ENCODE peak calls at places on chromosomes 7 and 10, in six cellular contexts. B, I, Y, V, O and G are unnamed samples.

GRCh38 chr7:155629171-155629570 is 15.3 kb upstream of the RBM33 start:
- DNase-seq in O (no peak), I (no peak), B (no peak), V (no peak), Y (no peak), G (no peak)

GRCh38 chr10:64863836-64864235 is 1342.6 kb downstream of the REEP3 start:
- DNase-seq in B (peak; percentile 33), V (no peak), Y (no peak), O (no peak), I (no peak), G (no peak)

GRCh38 chr10:21261705-21262285 is 263.7 kb downstream of the SKIDA1 start:
- DNase-seq in Y (no peak), I (no peak), B (no peak), O (no peak), V (no peak), G (no peak)

GRCh38 chr7:158123214-158123613 is 464.4 kb downstream of the PTPRN2 start:
- DNase-seq in B (no peak), V (no peak), I (no peak), O (no peak), Y (no peak), G (no peak)

GRCh38 chr7:120805636-120806388 is 52.1 kb downstream of the TSPAN12 start:
- DNase-seq in V (peak; percentile 61), B (peak; percentile 63), O (peak; percentile 37), I (peak; percentile 83), Y (peak; percentile 76), G (peak; percentile 31)

GRCh38 chr10:18566177-18566576 is 85.2 kb downstream of the NSUN6 start:
- DNase-seq in V (no peak), Y (no peak), B (no peak), O (no peak), I (no peak), G (no peak)

GRCh38 chr7:111763221-111763791 is 201.0 kb upstream of the IMMP2L start:
- DNase-seq in B (peak; percentile 47), O (no peak), Y (peak; percentile 38), I (peak; percentile 68), V (peak; percentile 71), G (no peak)

GRCh38 chr7:153381275-153382119 is 621.9 kb downstream of the ACTR3B start:
- DNase-seq in V (no peak), I (no peak), B (peak; percentile 65), Y (peak; percentile 67), O (peak; percentile 42), G (peak; percentile 25)

GRCh38 chr10:98474628-98475027 is 27.9 kb upstream of the HPS1 start:
- DNase-seq in Y (no peak), V (no peak), I (no peak), O (no peak), B (no peak), G (no peak)

GRCh38 chr10:78579995-78580394 is 488.8 kb upstream of the ZMIZ1 start:
- DNase-seq in I (no peak), O (no peak), Y (peak; percentile 24), B (no peak), V (no peak), G (no peak)

GRCh38 chr7:100719523-100720319 is 547 bp upstream of the EPO start:
- DNase-seq in Y (no peak), V (peak; percentile 51), B (no peak), I (peak; percentile 32), O (no peak), G (no peak)

GRCh38 chr7:96624954-96625353 is 84.7 kb downstream of the SEM1 start:
- DNase-seq in B (peak; percentile 32), Y (no peak), I (no peak), O (no peak), V (no peak), G (no peak)

GRCh38 chr10:52956451-52956850 is 183.9 kb upstream of the MBL2 start:
- DNase-seq in I (no peak), O (peak; percentile 52), B (no peak), Y (no peak), V (peak; percentile 20), G (no peak)

GRCh38 chr10:126171555-126171954 is 216.7 kb downstream of the ADAM12 start:
- DNase-seq in Y (no peak), V (peak; percentile 79), I (peak; percentile 96), O (no peak), B (no peak), G (no peak)

GRCh38 chr10:23095404-23095965 is at the start of gene MSRB2:
- DNase-seq in V (peak; percentile 92), I (peak; percentile 94), Y (peak; percentile 79), B (peak; percentile 96), O (peak; percentile 83), G (peak; percentile 82)

GRCh38 chr10:47112612-47113011 is 187.4 kb upstream of the GDF10 start:
- DNase-seq in B (no peak), O (no peak), I (no peak), V (no peak), Y (no peak), G (peak; percentile 7)

GRCh38 chr7:11415101-11415500 is 416.9 kb downstream of the THSD7A start:
- DNase-seq in O (peak; percentile 48), I (no peak), Y (no peak), B (no peak), V (no peak), G (no peak)

GRCh38 chr10:75211007-75211735 is 575 bp downstream of the VDAC2 start:
- DNase-seq in V (peak; percentile 57), Y (no peak), O (peak; percentile 38), B (no peak), I (peak; percentile 78), G (no peak)

GRCh38 chr7:155756322-155756721 is 55.9 kb downstream of the SHH start:
- DNase-seq in V (no peak), Y (no peak), O (no peak), I (no peak), B (no peak), G (no peak)

GRCh38 chr7:5549096-5549896 is 125.7 kb upstream of the TNRC18 start:
- DNase-seq in I (peak; percentile 78), V (peak; percentile 75), B (no peak), O (peak; percentile 90), Y (no peak), G (no peak)

GRCh38 chr7:101077303-101078086 is 7.8 kb upstream of the TRIM56 start:
- DNase-seq in Y (peak; percentile 74), B (peak; percentile 97), V (peak; percentile 64), I (peak; percentile 78), O (peak; percentile 81), G (peak; percentile 98)

GRCh38 chr7:142338633-142339501 is 81.0 kb upstream of the PRSS58 start:
- DNase-seq in O (no peak), B (peak; percentile 88), V (peak; percentile 14), Y (peak; percentile 29), I (peak; percentile 6), G (peak; percentile 87)

GRCh38 chr7:74371381-74372059 is 82.2 kb upstream of the GTF2IRD1 start:
- DNase-seq in O (no peak), Y (peak; percentile 14), I (peak; percentile 39), B (peak; percentile 81), V (no peak), G (no peak)

GRCh38 chr10:127193125-127193524 is 3.3 kb downstream of the INSYN2A start:
- DNase-seq in O (no peak), Y (no peak), I (peak; percentile 22), V (peak; percentile 88), B (no peak), G (no peak)

DNA sequence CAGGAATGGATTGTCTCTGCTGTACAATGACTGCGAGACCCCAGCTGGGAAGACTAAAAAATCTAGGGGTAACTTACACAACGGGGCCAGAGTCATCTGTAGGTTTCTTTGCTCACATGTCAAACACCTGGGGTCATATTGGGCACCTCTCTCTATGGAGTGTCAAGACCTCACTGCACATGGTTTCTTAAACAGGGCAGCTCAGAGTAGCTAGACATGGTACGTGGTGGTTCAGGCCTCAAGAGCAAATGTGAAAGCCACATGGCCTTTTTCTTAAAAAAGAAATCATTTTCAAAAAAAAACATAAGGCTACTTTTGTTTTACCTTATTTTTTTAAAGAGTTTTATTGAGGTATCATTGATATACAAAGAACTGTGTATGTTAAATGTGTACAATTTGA is 162.2 kb upstream of the ITGB1 start:
- DNase-seq in O (no peak), I (no peak), Y (no peak), B (no peak), V (no peak), G (no peak)
- H4K91ac ChIP-seq in O (no peak overlapping the region), I (no peak overlapping the region), Y (no peak overlapping the region), B (no peak overlapping the region), V (peak overlapping the region; percentile 63), G (no peak overlapping the region)

GRCh38 chr10:48296699-48297098 is 9.8 kb upstream of the MAPK8 start:
- DNase-seq in O (no peak), V (no peak), Y (no peak), I (no peak), B (no peak), G (no peak)

GRCh38 chr10:48292616-48293015 is 13.9 kb upstream of the MAPK8 start:
- DNase-seq in O (peak; percentile 56), I (no peak), Y (no peak), B (no peak), V (no peak), G (no peak)

GRCh38 chr10:48290286-48290685 is 15.8 kb upstream of the FRMPD2 start:
- DNase-seq in B (no peak), O (peak; percentile 81), Y (no peak), I (no peak), V (no peak), G (no peak)

GRCh38 chr10:48291190-48291589 is 15.3 kb upstream of the MAPK8 start:
- DNase-seq in V (no peak), O (peak; percentile 86), B (no peak), I (no peak), Y (no peak), G (no peak)

GRCh38 chr10:48294431-48294830 is 12.0 kb upstream of the MAPK8 start:
- DNase-seq in V (no peak), I (no peak), B (no peak), Y (no peak), O (peak; percentile 58), G (no peak)
- H4K91ac ChIP-seq in V (no peak overlapping the region), I (no peak overlapping the region), B (no peak overlapping the region), Y (no peak overlapping the region), O (no peak overlapping the region), G (no peak overlapping the region)

GRCh38 chr10:69757553-69758309 is 44.0 kb upstream of the COL13A1 start:
- DNase-seq in B (no peak), V (peak; percentile 41), I (peak; percentile 46), Y (no peak), O (no peak), G (no peak)
- H4K91ac ChIP-seq in B (no peak overlapping the region), V (no peak overlapping the region), I (peak overlapping the region; percentile 71), Y (no peak overlapping the region), O (no peak overlapping the region), G (no peak overlapping the region)

DNA sequence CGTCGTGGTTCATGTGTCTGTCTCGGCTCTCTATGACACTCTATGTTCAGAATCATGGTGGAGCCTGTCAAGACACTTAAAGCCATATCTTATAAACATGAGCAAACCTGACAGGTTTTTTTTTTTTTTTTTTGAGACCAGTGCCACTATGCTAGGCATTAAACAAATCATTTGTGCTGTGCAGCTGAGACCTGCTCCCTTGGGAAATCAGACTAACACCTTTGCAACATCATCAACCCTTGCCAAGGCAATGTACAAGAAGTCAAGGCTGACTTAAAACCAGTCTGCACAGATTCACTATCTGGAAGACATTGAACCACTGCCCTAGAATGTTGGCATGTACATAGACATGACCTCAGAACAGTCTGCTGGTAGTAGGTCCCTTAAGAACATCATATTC is 181.3 kb upstream of the ANK3 start:
- DNase-seq in I (no peak), Y (no peak), B (no peak), V (no peak), O (no peak), G (no peak)
- H4K91ac ChIP-seq in I (no peak overlapping the region), Y (no peak overlapping the region), B (no peak overlapping the region), V (no peak overlapping the region), O (no peak overlapping the region), G (no peak overlapping the region)

GRCh38 chr7:50584386-50584785 is 19.2 kb upstream of the DDC start:
- DNase-seq in Y (no peak), B (no peak), O (no peak), I (no peak), V (no peak), G (no peak)
- H4K91ac ChIP-seq in Y (no peak overlapping the region), B (no peak overlapping the region), O (no peak overlapping the region), I (no peak overlapping the region), V (no peak overlapping the region), G (no peak overlapping the region)

GRCh38 chr10:103820101-103821062 is 35.0 kb downstream of the SH3PXD2A start:
- DNase-seq in V (peak; percentile 60), Y (no peak), I (no peak), O (no peak), B (no peak), G (no peak)
- H4K91ac ChIP-seq in V (no peak overlapping the region), Y (no peak overlapping the region), I (no peak overlapping the region), O (no peak overlapping the region), B (no peak overlapping the region), G (no peak overlapping the region)